ENCODE peak calls at places on chromosome 10, in eight cellular contexts. One of them, this sample, is unnamed.

GRCh38 chr10:49153971-49154370 is 20.1 kb upstream of the FAM170B start:
- DNase-seq in SK-MEL-5: no peak
- DNase-seq in activated T-helper 9 cell treated with anti-CD3 and anti-CD28 coated beads, Interleukin-2, amount 50 U/mL, for 16 hours: no peak
- DNase-seq in NCI-H69: no peak
- DNase-seq in NCI-H774: no peak
- DNase-seq in activated T-helper 1 cell treated with Interleukin-2 at 50 U/mL for 16 hours: no peak
- DNase-seq in GM12865: no peak
- DNase-seq in hippocampal formation: no peak
- DNase-seq in this sample: no peak

GRCh38 chr10:68562666-68563522 is 2.8 kb downstream of the TET1 start:
- DNase-seq in SK-MEL-5: no peak
- DNase-seq in activated T-helper 9 cell treated with anti-CD3 and anti-CD28 coated beads, Interleukin-2, amount 50 U/mL, for 16 hours: no peak
- DNase-seq in NCI-H69: peak
- DNase-seq in NCI-H774: no peak
- DNase-seq in activated T-helper 1 cell treated with Interleukin-2 at 50 U/mL for 16 hours: no peak
- DNase-seq in GM12865: peak
- DNase-seq in hippocampal formation: no peak
- DNase-seq in this sample: peak

GRCh38 chr10:60008816-60009215 is 102.5 kb upstream of the CCDC6 start:
- DNase-seq in SK-MEL-5: no peak
- DNase-seq in activated T-helper 9 cell treated with anti-CD3 and anti-CD28 coated beads, Interleukin-2, amount 50 U/mL, for 16 hours: no peak
- DNase-seq in NCI-H69: no peak
- DNase-seq in NCI-H774: no peak
- DNase-seq in activated T-helper 1 cell treated with Interleukin-2 at 50 U/mL for 16 hours: no peak
- DNase-seq in GM12865: no peak
- DNase-seq in hippocampal formation: no peak
- DNase-seq in this sample: no peak

GRCh38 chr10:77501846-77502251 is 135.8 kb downstream of the KCNMA1 start:
- DNase-seq in SK-MEL-5: no peak
- DNase-seq in activated T-helper 9 cell treated with anti-CD3 and anti-CD28 coated beads, Interleukin-2, amount 50 U/mL, for 16 hours: no peak
- DNase-seq in NCI-H69: no peak
- DNase-seq in NCI-H774: no peak
- DNase-seq in activated T-helper 1 cell treated with Interleukin-2 at 50 U/mL for 16 hours: no peak
- DNase-seq in GM12865: peak
- DNase-seq in hippocampal formation: no peak
- DNase-seq in this sample: no peak

GRCh38 chr10:125772112-125772863 is 3.3 kb downstream of the MMP21 start:
- DNase-seq in SK-MEL-5: no peak
- DNase-seq in activated T-helper 9 cell treated with anti-CD3 and anti-CD28 coated beads, Interleukin-2, amount 50 U/mL, for 16 hours: no peak
- DNase-seq in NCI-H69: no peak
- DNase-seq in NCI-H774: no peak
- DNase-seq in activated T-helper 1 cell treated with Interleukin-2 at 50 U/mL for 16 hours: no peak
- DNase-seq in GM12865: no peak
- DNase-seq in hippocampal formation: no peak
- DNase-seq in this sample: no peak

GRCh38 chr10:34549953-34550352 is 265.1 kb downstream of the PARD3 start:
- DNase-seq in SK-MEL-5: no peak
- DNase-seq in activated T-helper 9 cell treated with anti-CD3 and anti-CD28 coated beads, Interleukin-2, amount 50 U/mL, for 16 hours: no peak
- DNase-seq in NCI-H69: no peak
- DNase-seq in NCI-H774: no peak
- DNase-seq in activated T-helper 1 cell treated with Interleukin-2 at 50 U/mL for 16 hours: no peak
- DNase-seq in GM12865: no peak
- DNase-seq in hippocampal formation: no peak
- DNase-seq in this sample: no peak

GRCh38 chr10:125023862-125024495 is 82.1 kb downstream of the ZRANB1 start:
- DNase-seq in SK-MEL-5: no peak
- DNase-seq in activated T-helper 9 cell treated with anti-CD3 and anti-CD28 coated beads, Interleukin-2, amount 50 U/mL, for 16 hours: no peak
- DNase-seq in NCI-H69: peak
- DNase-seq in NCI-H774: no peak
- DNase-seq in activated T-helper 1 cell treated with Interleukin-2 at 50 U/mL for 16 hours: no peak
- DNase-seq in GM12865: no peak
- DNase-seq in hippocampal formation: no peak
- DNase-seq in this sample: no peak

GRCh38 chr10:122010405-122011050 is 21.6 kb downstream of the TACC2 start:
- DNase-seq in SK-MEL-5: no peak
- DNase-seq in activated T-helper 9 cell treated with anti-CD3 and anti-CD28 coated beads, Interleukin-2, amount 50 U/mL, for 16 hours: no peak
- DNase-seq in NCI-H69: no peak
- DNase-seq in NCI-H774: no peak
- DNase-seq in activated T-helper 1 cell treated with Interleukin-2 at 50 U/mL for 16 hours: no peak
- DNase-seq in GM12865: no peak
- DNase-seq in hippocampal formation: no peak
- DNase-seq in this sample: no peak

GRCh38 chr10:35399414-35400009 is 63.2 kb downstream of the CCNY start:
- DNase-seq in SK-MEL-5: no peak
- DNase-seq in activated T-helper 9 cell treated with anti-CD3 and anti-CD28 coated beads, Interleukin-2, amount 50 U/mL, for 16 hours: no peak
- DNase-seq in NCI-H69: peak
- DNase-seq in NCI-H774: no peak
- DNase-seq in activated T-helper 1 cell treated with Interleukin-2 at 50 U/mL for 16 hours: no peak
- DNase-seq in GM12865: no peak
- DNase-seq in hippocampal formation: no peak
- DNase-seq in this sample: no peak

GRCh38 chr10:124197301-124198148 is 104.1 kb upstream of the CHST15 start:
- DNase-seq in SK-MEL-5: no peak
- DNase-seq in activated T-helper 9 cell treated with anti-CD3 and anti-CD28 coated beads, Interleukin-2, amount 50 U/mL, for 16 hours: no peak
- DNase-seq in NCI-H69: no peak
- DNase-seq in NCI-H774: no peak
- DNase-seq in activated T-helper 1 cell treated with Interleukin-2 at 50 U/mL for 16 hours: no peak
- DNase-seq in GM12865: no peak
- DNase-seq in hippocampal formation: peak
- DNase-seq in this sample: no peak

GRCh38 chr10:75014516-75015230 is 96.8 kb upstream of the SAMD8 start:
- DNase-seq in SK-MEL-5: no peak
- DNase-seq in activated T-helper 9 cell treated with anti-CD3 and anti-CD28 coated beads, Interleukin-2, amount 50 U/mL, for 16 hours: no peak
- DNase-seq in NCI-H69: no peak
- DNase-seq in NCI-H774: no peak
- DNase-seq in activated T-helper 1 cell treated with Interleukin-2 at 50 U/mL for 16 hours: no peak
- DNase-seq in GM12865: peak
- DNase-seq in hippocampal formation: no peak
- DNase-seq in this sample: no peak

GRCh38 chr10:71848325-71849277 is 2.5 kb downstream of the PSAP start:
- DNase-seq in SK-MEL-5: peak
- DNase-seq in activated T-helper 9 cell treated with anti-CD3 and anti-CD28 coated beads, Interleukin-2, amount 50 U/mL, for 16 hours: no peak
- DNase-seq in NCI-H69: no peak
- DNase-seq in NCI-H774: no peak
- DNase-seq in activated T-helper 1 cell treated with Interleukin-2 at 50 U/mL for 16 hours: no peak
- DNase-seq in GM12865: no peak
- DNase-seq in hippocampal formation: no peak
- DNase-seq in this sample: no peak

GRCh38 chr10:46541017-46541661 is 15.3 kb downstream of the GPRIN2 start:
- DNase-seq in SK-MEL-5: no peak
- DNase-seq in activated T-helper 9 cell treated with anti-CD3 and anti-CD28 coated beads, Interleukin-2, amount 50 U/mL, for 16 hours: no peak
- DNase-seq in NCI-H69: no peak
- DNase-seq in NCI-H774: no peak
- DNase-seq in activated T-helper 1 cell treated with Interleukin-2 at 50 U/mL for 16 hours: no peak
- DNase-seq in GM12865: no peak
- DNase-seq in hippocampal formation: no peak
- DNase-seq in this sample: peak

GRCh38 chr10:68499544-68499943 is 27.8 kb upstream of the DNA2 start:
- DNase-seq in SK-MEL-5: no peak
- DNase-seq in activated T-helper 9 cell treated with anti-CD3 and anti-CD28 coated beads, Interleukin-2, amount 50 U/mL, for 16 hours: no peak
- DNase-seq in NCI-H69: no peak
- DNase-seq in NCI-H774: no peak
- DNase-seq in activated T-helper 1 cell treated with Interleukin-2 at 50 U/mL for 16 hours: no peak
- DNase-seq in GM12865: no peak
- DNase-seq in hippocampal formation: no peak
- DNase-seq in this sample: no peak

GRCh38 chr10:75764974-75765551 is 333.6 kb downstream of the LRMDA start:
- DNase-seq in SK-MEL-5: no peak
- DNase-seq in activated T-helper 9 cell treated with anti-CD3 and anti-CD28 coated beads, Interleukin-2, amount 50 U/mL, for 16 hours: no peak
- DNase-seq in NCI-H69: peak
- DNase-seq in NCI-H774: peak
- DNase-seq in activated T-helper 1 cell treated with Interleukin-2 at 50 U/mL for 16 hours: no peak
- DNase-seq in GM12865: no peak
- DNase-seq in hippocampal formation: no peak
- DNase-seq in this sample: no peak

GRCh38 chr10:43292745-43293676 is 26.1 kb upstream of the RASGEF1A start:
- DNase-seq in SK-MEL-5: peak
- DNase-seq in activated T-helper 9 cell treated with anti-CD3 and anti-CD28 coated beads, Interleukin-2, amount 50 U/mL, for 16 hours: peak
- DNase-seq in NCI-H69: peak
- DNase-seq in NCI-H774: peak
- DNase-seq in activated T-helper 1 cell treated with Interleukin-2 at 50 U/mL for 16 hours: no peak
- DNase-seq in GM12865: peak
- DNase-seq in hippocampal formation: peak
- DNase-seq in this sample: peak

GRCh38 chr10:129531195-129531968 is 64.3 kb downstream of the MGMT start:
- DNase-seq in SK-MEL-5: no peak
- DNase-seq in activated T-helper 9 cell treated with anti-CD3 and anti-CD28 coated beads, Interleukin-2, amount 50 U/mL, for 16 hours: no peak
- DNase-seq in NCI-H69: no peak
- DNase-seq in NCI-H774: no peak
- DNase-seq in activated T-helper 1 cell treated with Interleukin-2 at 50 U/mL for 16 hours: no peak
- DNase-seq in GM12865: no peak
- DNase-seq in hippocampal formation: no peak
- DNase-seq in this sample: peak

GRCh38 chr10:102540023-102540422 is 36.3 kb downstream of the SUFU start:
- DNase-seq in SK-MEL-5: peak
- DNase-seq in activated T-helper 9 cell treated with anti-CD3 and anti-CD28 coated beads, Interleukin-2, amount 50 U/mL, for 16 hours: no peak
- DNase-seq in NCI-H69: peak
- DNase-seq in NCI-H774: no peak
- DNase-seq in activated T-helper 1 cell treated with Interleukin-2 at 50 U/mL for 16 hours: no peak
- DNase-seq in GM12865: peak
- DNase-seq in hippocampal formation: no peak
- DNase-seq in this sample: peak

This sample was measured in A673.